ENCODE peak calls at places on chromosomes 12 and 14, in ten cellular contexts. D is pulmonary artery endothelial cell; W is stimulated activated CD4-positive, alpha-beta T cell treated with anti-CD3 and anti-CD28 coated beads, TNF-alpha, amount 100 ng/mL, for 24 hours; M is HCEC 1CT; T is DMS53; U is amygdala; H is uterus; O is astrocyte of the spinal cord; Z is hepatic stellate cell; G is EH. S is an unnamed sample.

GRCh38 chr14:24071836-24072420 is 566 bp downstream of the CPNE6 start:
- DNase-seq in D (no peak), G (no peak), U (no peak), O (no peak), T (no peak), Z (no peak), M (no peak), H (no peak), W (no peak), S (no peak)

GRCh38 chr14:21057803-21058675 is at the start of gene RNASE8:
- DNase-seq in D (no peak), T (peak), M (peak), U (no peak), W (no peak), G (peak), Z (no peak), H (no peak), O (no peak), S (peak)

GRCh38 chr12:53492830-53493609 is 6.2 kb downstream of the MAP3K12 start:
- DNase-seq in M (peak), G (peak), H (peak), D (peak), O (peak), T (peak), U (peak), W (peak), Z (peak), S (peak)

GRCh38 chr12:123233505-123234299 is 466 bp downstream of the MTRFR start:
- DNase-seq in D (no peak), T (peak), G (peak), M (no peak), Z (no peak), W (no peak), O (no peak), H (no peak), U (no peak), S (no peak)

GRCh38 chr14:92729632-92730358 is 18.6 kb downstream of the LGMN start:
- DNase-seq in W (no peak), D (no peak), G (peak), Z (peak), T (no peak), O (peak), M (peak), H (no peak), U (no peak), S (peak)

GRCh38 chr14:93536945-93537344 is 106.2 kb downstream of the UNC79 start:
- DNase-seq in H (no peak), G (no peak), Z (no peak), W (no peak), U (no peak), M (no peak), T (no peak), D (no peak), O (no peak), S (peak)

GRCh38 chr12:96892104-96892503 is 15.0 kb upstream of the NEDD1 start:
- DNase-seq in G (peak), D (no peak), Z (no peak), U (no peak), M (no peak), O (no peak), W (no peak), H (peak), T (no peak), S (no peak)

GRCh38 chr14:94342334-94342934 is 19.3 kb upstream of the SERPINA6 start:
- DNase-seq in Z (peak), T (peak), G (peak), U (peak), M (peak), O (peak), W (no peak), D (peak), H (peak), S (peak)

GRCh38 chr12:123150273-123150803 is 552 bp downstream of the PITPNM2 start:
- DNase-seq in G (peak), O (no peak), M (peak), D (no peak), H (peak), T (peak), W (no peak), Z (peak), U (no peak), S (no peak)

GRCh38 chr14:99481745-99482099 is 513 bp downstream of the CCNK start:
- DNase-seq in H (no peak), M (peak), D (no peak), O (peak), T (peak), W (no peak), U (no peak), Z (peak), G (peak), S (peak)

GRCh38 chr14:100898935-100899840 is 4.3 kb downstream of the RTL1 start:
- DNase-seq in T (no peak), D (no peak), W (no peak), M (no peak), O (no peak), U (no peak), H (no peak), G (no peak), Z (no peak), S (no peak)

GRCh38 chr14:92154283-92154942 is 32.6 kb downstream of the CPSF2 start:
- DNase-seq in W (no peak), O (peak), H (no peak), Z (no peak), D (no peak), G (peak), T (peak), M (peak), U (no peak), S (peak)

GRCh38 chr12:4909397-4909733 is 340 bp upstream of the KCNA1 start:
- DNase-seq in O (no peak), D (no peak), Z (no peak), W (no peak), U (no peak), M (no peak), G (no peak), H (no peak), T (peak), S (no peak)

GRCh38 chr12:95974358-95974757 is 21.8 kb downstream of the HAL start:
- DNase-seq in G (no peak), W (no peak), M (no peak), T (no peak), Z (no peak), D (no peak), O (no peak), H (no peak), U (no peak), S (no peak)

GRCh38 chr12:89060133-89060532 is 292.2 kb downstream of the DUSP6 start:
- DNase-seq in O (peak), T (peak), U (no peak), Z (no peak), W (no peak), M (no peak), G (peak), H (no peak), D (no peak), S (peak)

GRCh38 chr12:58291106-58291505 is 349.7 kb downstream of the ATP23 start:
- DNase-seq in O (no peak), T (peak), G (no peak), W (no peak), H (no peak), D (no peak), Z (no peak), U (no peak), M (no peak), S (no peak)

GRCh38 chr12:65923228-65923627 is 98.9 kb downstream of the HMGA2 start:
- DNase-seq in M (no peak), W (no peak), T (peak), H (no peak), G (no peak), D (no peak), O (no peak), U (no peak), Z (no peak), S (no peak)

GRCh38 chr14:23112359-23113178 is 6.5 kb downstream of the CEBPE start:
- DNase-seq in Z (no peak), M (no peak), U (no peak), W (no peak), D (no peak), G (no peak), H (no peak), O (no peak), T (no peak), S (no peak)

GRCh38 chr12:92538970-92539749 is 163.6 kb upstream of the PLEKHG7 start:
- DNase-seq in T (peak), Z (peak), G (peak), D (peak), O (peak), M (peak), U (no peak), W (no peak), H (no peak), S (peak)

GRCh38 chr12:117111386-117112267 is 12.4 kb upstream of the TESC start:
- DNase-seq in M (no peak), O (no peak), W (no peak), Z (no peak), D (no peak), T (peak), G (no peak), H (no peak), U (no peak), S (no peak)

GRCh38 chr12:4584896-4585295 is 22.9 kb downstream of the DYRK4 start:
- DNase-seq in U (no peak), O (no peak), H (no peak), T (no peak), M (no peak), Z (no peak), G (no peak), W (no peak), D (no peak), S (no peak)

GRCh38 chr12:57150400-57150799 is 3.0 kb upstream of the LRP1-AS start:
- DNase-seq in D (no peak), M (no peak), U (no peak), H (no peak), T (no peak), W (no peak), Z (no peak), G (no peak), O (no peak), S (no peak)

GRCh38 chr14:101885254-101885576 is 79.2 kb upstream of the DYNC1H1 start:
- DNase-seq in Z (no peak), D (no peak), H (no peak), G (no peak), W (no peak), U (no peak), M (no peak), T (no peak), O (no peak), S (no peak)

GRCh38 chr14:90883782-90884181 is 67.6 kb upstream of the TTC7B start:
- DNase-seq in H (no peak), Z (no peak), D (no peak), T (no peak), G (peak), M (no peak), U (no peak), W (no peak), O (no peak), S (peak)

GRCh38 chr12:89836026-89836425 is 127.4 kb upstream of the ATP2B1 start:
- DNase-seq in G (peak), H (no peak), T (no peak), D (no peak), Z (no peak), M (no peak), U (no peak), W (no peak), O (no peak), S (peak)

GRCh38 chr14:21267886-21268611 is 1.2 kb downstream of the HNRNPC start:
- DNase-seq in Z (no peak), U (no peak), W (no peak), H (no peak), T (no peak), G (peak), O (no peak), M (no peak), D (no peak), S (no peak)

GRCh38 chr12:103505371-103506236 is 9.8 kb upstream of the C12orf42 start:
- DNase-seq in W (peak), D (no peak), U (no peak), G (no peak), H (no peak), M (no peak), Z (no peak), T (no peak), O (peak), S (no peak)

GRCh38 chr14:32947081-32947480 is 8.4 kb downstream of the NPAS3 start:
- DNase-seq in M (no peak), O (no peak), H (no peak), U (no peak), W (no peak), G (no peak), D (no peak), T (no peak), Z (no peak), S (no peak)

GRCh38 chr12:122849352-122850047 is 14.2 kb downstream of the HIP1R start:
- DNase-seq in T (no peak), U (no peak), W (no peak), D (no peak), O (no peak), G (no peak), M (no peak), H (no peak), Z (no peak), S (no peak)